ENCODE peak calls at places on chromosomes 16 and 17, in ten cellular contexts. S is cardiac muscle cell; E is lower lobe of right lung; R is thoracic aorta; P is tibial nerve; I is dorsolateral prefrontal cortex; M is A549; V is prostate gland; H is CD4-positive, alpha-beta T cell; D is neural progenitor cell. X is an unnamed sample.
A peak's percentile ranks its signal among the peaks of the same experiment; 100 is the strongest.

GRCh38 chr16:83818276-83818675 is 10.5 kb downstream of the HSBP1 start:
- DNase-seq in R (no peak), P (no peak), H (no peak), E (no peak), I (no peak), S (no peak), V (no peak), M (no peak), D (no peak), X (no peak)

GRCh38 chr17:21010705-21011596 is 31.9 kb downstream of the USP22 start:
- DNase-seq in P (no peak), V (no peak), H (no peak), M (no peak), E (no peak), D (no peak), S (no peak), I (no peak), R (no peak), X (no peak)

GRCh38 chr16:81335669-81336068 is 20.9 kb downstream of the GAN start:
- DNase-seq in M (no peak), D (no peak), R (no peak), H (no peak), S (no peak), E (no peak), I (no peak), P (no peak), V (no peak), X (no peak)

GRCh38 chr17:38967290-38967738 is at the start of gene FBXO47:
- DNase-seq in E (peak; percentile 97), R (peak; percentile 83), P (peak; percentile 92), D (peak; percentile 87), I (peak; percentile 77), V (peak; percentile 87), H (peak; percentile 69), M (peak; percentile 92), S (peak; percentile 64), X (peak; percentile 82)

GRCh38 chr16:23334421-23334853 is 32.3 kb downstream of the SCNN1B start:
- DNase-seq in E (no peak), I (no peak), S (no peak), P (no peak), V (no peak), M (no peak), H (no peak), D (no peak), R (no peak), X (no peak)

GRCh38 chr17:56247816-56248215 is 94.5 kb downstream of the ANKFN1 start:
- DNase-seq in M (no peak), D (no peak), V (no peak), R (no peak), H (no peak), S (no peak), I (no peak), P (no peak), E (no peak), X (no peak)

GRCh38 chr17:64218066-64218465 is 45.0 kb downstream of the TEX2 start:
- DNase-seq in R (no peak), V (no peak), M (no peak), H (no peak), P (no peak), S (no peak), D (no peak), I (no peak), E (no peak), X (no peak)

GRCh38 chr17:63973930-63974593 is 1.3 kb upstream of the SCN4A start:
- DNase-seq in P (no peak), S (no peak), M (peak; percentile 51), I (no peak), E (no peak), D (no peak), V (no peak), H (no peak), R (no peak), X (peak; percentile 47)

GRCh38 chr17:75809631-75810111 is 25.1 kb downstream of the UNK start:
- DNase-seq in D (no peak), I (no peak), E (peak; percentile 37), P (no peak), M (no peak), R (no peak), V (no peak), H (no peak), S (no peak), X (no peak)

DNA sequence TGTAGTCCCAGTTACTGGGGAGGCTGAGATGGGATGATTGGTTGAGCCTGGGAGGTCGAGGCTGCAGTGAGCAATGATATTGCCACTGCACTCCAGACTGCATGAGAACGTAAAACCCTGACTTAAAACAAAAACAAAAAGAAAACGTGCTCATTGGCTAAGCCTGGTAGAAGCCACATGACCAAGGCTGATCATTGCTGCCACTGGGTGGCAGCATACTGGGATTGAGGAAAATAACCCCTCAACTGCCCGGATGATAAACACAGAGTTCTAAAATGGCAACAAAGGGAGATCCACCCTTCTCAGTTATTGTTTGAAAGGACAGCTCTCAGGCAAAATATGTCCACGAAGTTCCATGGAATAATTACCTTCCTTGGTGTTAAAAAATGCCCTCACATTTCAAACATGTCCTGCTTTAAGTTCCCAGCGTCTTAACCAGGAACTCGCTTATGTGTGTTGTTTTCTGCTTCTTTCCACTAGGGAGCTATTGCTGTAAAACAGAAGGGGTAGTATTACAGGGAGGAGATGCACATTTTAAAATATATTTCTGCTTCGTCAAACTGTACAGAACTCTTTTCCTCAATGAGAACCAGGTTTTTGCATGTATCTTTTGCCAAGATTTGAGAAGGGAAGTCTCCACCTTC is 675.3 kb downstream of the MAF start:
- DNase-seq in P (no peak), E (peak; percentile 61), D (peak; percentile 28), I (no peak), R (no peak), H (no peak), M (peak; percentile 16), S (peak; percentile 23), V (no peak), X (peak; percentile 8)
- TF ChIP-seq CTCF in P (peak; percentile 32), E (peak; percentile 61), D (peak; percentile 52), I (peak; percentile 42), R (peak; percentile 9), H (peak; percentile 36), M (peak; percentile 42), S (no peak), V (peak; percentile 7), X (no peak)

GRCh38 chr16:55913717-55914116 is 38.5 kb upstream of the CES5A start:
- DNase-seq in E (no peak), M (no peak), P (no peak), H (no peak), I (peak; percentile 54), R (no peak), S (no peak), V (no peak), D (no peak), X (no peak)
- H3K27ac ChIP-seq in E (no peak overlapping the region), M (no peak overlapping the region), P (no peak overlapping the region), H (no peak overlapping the region), I (peak overlapping the region; percentile 86), R (no peak overlapping the region), S (no peak overlapping the region), V (no peak overlapping the region), D (no peak overlapping the region), X (no peak overlapping the region)

GRCh38 chr16:57649846-57650245 is 18.3 kb upstream of the ADGRG3 start:
- DNase-seq in M (no peak), H (no peak), D (no peak), E (no peak), S (no peak), R (no peak), P (no peak), I (no peak), V (no peak), X (no peak)

GRCh38 chr16:57653936-57654335 is 14.2 kb upstream of the ADGRG3 start:
- DNase-seq in V (no peak), S (no peak), P (no peak), M (no peak), R (no peak), I (no peak), D (no peak), H (no peak), E (no peak), X (peak; percentile 39)

GRCh38 chr16:57652695-57653471 is 15.2 kb upstream of the ADGRG3 start:
- DNase-seq in R (no peak), S (no peak), P (no peak), D (no peak), H (no peak), M (no peak), I (no peak), E (no peak), V (no peak), X (no peak)

GRCh38 chr16:57649443-57649751 is 18.7 kb upstream of the ADGRG3 start:
- DNase-seq in M (no peak), P (no peak), H (no peak), E (no peak), S (no peak), V (no peak), I (no peak), D (no peak), R (no peak), X (no peak)

DNA sequence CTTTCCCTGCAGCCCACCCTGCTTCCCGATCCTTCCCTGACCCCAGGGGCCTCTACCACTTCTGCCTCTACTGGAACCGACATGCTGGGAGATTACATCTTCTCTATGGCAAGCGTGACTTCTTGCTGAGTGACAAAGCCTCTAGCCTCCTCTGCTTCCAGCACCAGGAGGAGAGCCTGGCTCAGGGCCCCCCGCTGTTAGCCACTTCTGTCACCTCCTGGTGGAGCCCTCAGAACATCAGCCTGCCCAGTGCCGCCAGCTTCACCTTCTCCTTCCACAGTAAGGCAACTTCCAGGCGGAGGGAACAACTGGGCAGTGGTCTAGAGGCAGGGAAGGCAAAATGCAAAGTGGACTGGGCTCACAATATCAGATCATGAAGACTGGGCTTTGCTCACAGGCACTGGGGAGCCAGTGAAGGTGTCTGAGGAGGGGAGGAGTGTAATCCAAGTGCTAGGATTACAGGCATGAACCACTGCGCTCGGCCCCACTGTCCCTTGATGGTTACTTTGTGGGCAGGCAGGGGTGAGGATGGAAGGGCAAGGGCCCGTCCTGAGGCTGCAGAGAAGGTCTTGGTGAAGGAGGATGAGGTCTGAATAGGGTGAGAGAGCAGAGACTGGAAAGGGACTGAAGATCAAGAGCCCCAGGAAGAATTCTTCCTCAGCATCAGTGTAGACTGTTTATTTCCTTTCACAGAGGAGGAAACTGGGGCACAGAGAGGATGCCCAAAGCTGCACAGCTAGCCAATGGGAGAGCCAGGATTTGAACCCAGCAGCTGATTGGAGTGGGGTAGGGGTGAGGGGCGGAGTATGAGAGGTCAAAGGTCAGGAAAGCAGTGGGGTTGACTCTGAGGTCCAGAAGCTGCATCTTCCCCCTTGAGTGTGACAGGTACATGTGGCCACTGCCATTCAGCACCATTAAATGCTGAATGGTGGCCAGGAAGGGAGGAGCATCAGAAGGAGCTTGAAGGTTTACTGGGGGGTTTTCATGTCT is 16.5 kb upstream of the ADGRG3 start:
- DNase-seq in P (no peak), H (no peak), E (no peak), I (no peak), M (no peak), D (no peak), R (no peak), V (no peak), S (peak; percentile 26), X (no peak)
- TF ChIP-seq CTCF in P (no peak), H (no peak), E (no peak), I (no peak), M (no peak), D (no peak), R (no peak), V (no peak), S (no peak), X (no peak)

DNA sequence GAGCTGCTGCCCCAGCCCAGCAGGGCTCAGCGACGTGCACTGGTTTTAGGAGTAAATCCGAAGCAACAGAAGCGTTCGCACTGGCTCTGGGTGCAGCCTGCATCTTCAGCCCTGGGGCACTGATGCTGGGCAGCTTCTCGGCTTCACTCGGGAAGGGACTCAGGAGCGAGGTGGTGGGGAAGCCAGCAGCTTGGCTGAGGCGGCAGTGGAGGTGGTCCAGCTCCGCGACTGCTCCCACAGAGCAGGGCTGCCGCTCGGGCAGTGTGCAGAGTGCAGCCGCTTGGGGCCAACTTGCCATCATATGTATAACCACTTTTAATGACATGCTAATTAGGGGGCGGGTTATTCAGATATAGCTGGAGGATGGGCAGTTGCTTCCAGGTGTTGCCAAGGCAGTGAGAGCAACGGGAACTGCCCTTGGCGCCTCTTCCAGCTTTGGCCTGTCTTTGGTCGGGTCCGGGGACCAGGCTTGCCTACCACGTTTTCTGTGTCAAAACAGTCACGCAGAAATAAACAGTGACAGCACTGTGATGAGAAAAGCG is 26.7 kb downstream of the METRNL start:
- DNase-seq in D (no peak), E (no peak), I (no peak), H (no peak), V (no peak), M (no peak), S (no peak), R (no peak), P (no peak), X (no peak)
- H3K27ac ChIP-seq in D (no peak overlapping the region), E (no peak overlapping the region), I (no peak overlapping the region), H (no peak overlapping the region), V (no peak overlapping the region), M (peak overlapping the region; percentile 2), S (no peak overlapping the region), R (peak overlapping the region; percentile 86), P (peak overlapping the region; percentile 25), X (peak overlapping the region; percentile 48)